ENCODE peak calls at places on chromosomes 1 and 21, in five cellular contexts. G, O, R, Q and D are unnamed samples.

GRCh38 chr1:18927654-18928272 is 25.4 kb upstream of the ALDH4A1 start:
- DNase-seq in Q (no peak), G (no peak), R (no peak), O (no peak), D (no peak)

GRCh38 chr1:50368179-50369007 is 54.9 kb downstream of the DMRTA2 start:
- DNase-seq in R (no peak), Q (no peak), O (peak; percentile 63), G (peak; percentile 16), D (no peak)

GRCh38 chr1:162906485-162906884 is 45.5 kb upstream of the CCDC190 start:
- DNase-seq in Q (no peak), G (no peak), R (no peak), O (no peak), D (no peak)

GRCh38 chr1:160565568-160565967 is 13.7 kb downstream of the CD84 start:
- DNase-seq in R (no peak), G (no peak), O (no peak), Q (no peak), D (no peak)

GRCh38 chr1:52264530-52265115 is 101.4 kb downstream of the CC2D1B start:
- DNase-seq in R (no peak), O (peak; percentile 8), Q (no peak), G (no peak), D (no peak)

GRCh38 chr1:196355206-196355786 is 252.9 kb downstream of the KCNT2 start:
- DNase-seq in O (peak; percentile 15), G (peak; percentile 32), R (no peak), Q (peak; percentile 16), D (no peak)

GRCh38 chr21:41891132-41891531 is 12.0 kb upstream of the PRDM15 start:
- DNase-seq in O (no peak), G (no peak), R (no peak), Q (no peak), D (no peak)

GRCh38 chr1:58033311-58033710 is 513.2 kb downstream of the OMA1 start:
- DNase-seq in Q (no peak), G (no peak), R (no peak), O (no peak), D (no peak)

GRCh38 chr1:177301425-177302124 is 130.8 kb downstream of the BRINP2 start:
- DNase-seq in Q (no peak), G (no peak), O (no peak), R (no peak), D (no peak)

GRCh38 chr1:93758842-93759515 is 77.3 kb upstream of the BCAR3 start:
- DNase-seq in G (no peak), O (no peak), Q (no peak), R (no peak), D (no peak)

GRCh38 chr1:75134939-75135828 is 996 bp downstream of the LHX8 start:
- DNase-seq in Q (no peak), O (peak; percentile 30), G (no peak), R (no peak), D (no peak)

GRCh38 chr1:229704157-229704556 is 78.1 kb downstream of the URB2 start:
- DNase-seq in G (no peak), O (no peak), R (no peak), Q (no peak), D (no peak)

GRCh38 chr21:33205476-33205875 is 24.3 kb upstream of the IFNAR2 start:
- DNase-seq in R (no peak), G (no peak), O (no peak), Q (no peak), D (no peak)

GRCh38 chr1:214623430-214623829 is 20.4 kb downstream of the CENPF start:
- DNase-seq in O (no peak), Q (no peak), R (no peak), G (no peak), D (no peak)

GRCh38 chr21:14736162-14736561 is 190.0 kb upstream of the SAMSN1 start:
- DNase-seq in R (no peak), Q (no peak), O (no peak), G (no peak), D (no peak)

GRCh38 chr1:40096977-40097782 is at the start of gene PPT1:
- DNase-seq in O (peak; percentile 87), Q (peak; percentile 63), R (peak; percentile 86), G (peak; percentile 85), D (peak; percentile 45)

GRCh38 chr1:7516341-7516740 is 254.8 kb upstream of the VAMP3 start:
- DNase-seq in O (peak; percentile 85), G (no peak), Q (no peak), R (peak; percentile 15), D (no peak)

GRCh38 chr1:110579460-110579859 is 26.7 kb downstream of the KCNA2 start:
- DNase-seq in G (no peak), Q (no peak), O (no peak), R (no peak), D (no peak)

GRCh38 chr1:112255080-112255479 is 140.9 kb upstream of the CTTNBP2NL start:
- DNase-seq in Q (no peak), G (no peak), O (no peak), R (no peak), D (no peak)

GRCh38 chr1:211825990-211826389 is 4.6 kb downstream of the LPGAT1 start:
- DNase-seq in G (no peak), R (no peak), Q (no peak), O (no peak), D (no peak)

GRCh38 chr1:58839871-58840835 is 56.3 kb upstream of the JUN start:
- DNase-seq in R (no peak), Q (no peak), G (no peak), O (no peak), D (no peak)

GRCh38 chr1:26851106-26851684 is 11.8 kb upstream of the SFN start:
- DNase-seq in Q (no peak), G (no peak), R (no peak), O (no peak), D (no peak)

GRCh38 chr1:18643154-18644012 is 12.7 kb downstream of the PAX7 start:
- DNase-seq in Q (no peak), O (peak; percentile 42), G (no peak), R (no peak), D (no peak)

GRCh38 chr21:42308914-42309752 is 6.1 kb downstream of the TFF3 start:
- DNase-seq in R (no peak), Q (no peak), O (no peak), G (no peak), D (no peak)

GRCh38 chr21:34517491-34518245 is 5.7 kb upstream of the KCNE1 start:
- DNase-seq in G (no peak), O (peak; percentile 34), Q (no peak), R (no peak), D (no peak)

GRCh38 chr1:230979389-230979716 is 459 bp downstream of the ARV1 start:
- DNase-seq in G (no peak), Q (no peak), O (no peak), R (no peak), D (no peak)

GRCh38 chr1:19672237-19672636 is 7.6 kb downstream of the HTR6 start:
- DNase-seq in R (no peak), O (no peak), Q (no peak), G (no peak), D (no peak)

GRCh38 chr1:17581389-17582123 is 42.1 kb downstream of the ARHGEF10L start:
- DNase-seq in R (no peak), O (no peak), Q (no peak), G (no peak), D (no peak)

GRCh38 chr1:210457566-210457965 is 128.9 kb downstream of the HHAT start:
- DNase-seq in G (no peak), R (no peak), Q (no peak), O (no peak), D (no peak)

GRCh38 chr1:173206816-173207595 is at the start of gene TNFSF4:
- DNase-seq in O (no peak), Q (no peak), R (no peak), G (no peak), D (no peak)

GRCh38 chr1:199272107-199272506 is 633.3 kb downstream of the PTPRC start:
- DNase-seq in G (peak; percentile 18), R (no peak), O (no peak), Q (no peak), D (no peak)

GRCh38 chr1:46673749-46674182 is 2.1 kb downstream of the TEX38 start:
- DNase-seq in R (no peak), G (no peak), Q (no peak), O (no peak), D (no peak)

GRCh38 chr1:214377886-214378285 is 96.9 kb downstream of the SMYD2 start:
- DNase-seq in R (no peak), Q (no peak), O (no peak), G (no peak), D (no peak)